ENCODE peak calls at places on chromosomes 3 and 15, in ten cellular contexts. E is fibroblast of lung, F is spleen, W is H1, Y is lower lobe of right lung, D is sigmoid colon, Z is ovary, Q is esophagus muscularis mucosa, L is Panc1, C is hepatocyte. R is an unnamed sample.

GRCh38 chr3:99111235-99111634 is 209.7 kb upstream of the DCBLD2 start:
- DNase-seq in E (peak), F (no peak), W (no peak), Y (no peak), D (no peak), Z (no peak), Q (peak), L (no peak), C (no peak), R (no peak)

GRCh38 chr15:29143293-29143692 is 126.3 kb downstream of the NSMCE3 start:
- DNase-seq in E (no peak), F (no peak), W (no peak), Y (no peak), D (no peak), Z (no peak), Q (no peak), L (no peak), C (no peak), R (no peak)

GRCh38 chr3:46440531-46441294 is 24.0 kb downstream of the LTF start:
- DNase-seq in E (peak), F (no peak), W (no peak), Y (no peak), D (no peak), Z (no peak), Q (no peak), L (no peak), C (no peak), R (peak)

GRCh38 chr15:52563499-52564060 is 5.2 kb downstream of the ARPP19 start:
- DNase-seq in E (no peak), F (no peak), W (no peak), Y (no peak), D (no peak), Z (no peak), Q (no peak), L (no peak), C (no peak), R (no peak)

GRCh38 chr3:120145498-120146285 is 51.4 kb upstream of the GSK3B start:
- DNase-seq in E (peak), F (no peak), W (no peak), Y (no peak), D (no peak), Z (no peak), Q (no peak), L (no peak), C (peak), R (no peak)

GRCh38 chr3:32586361-32586760 is 15.7 kb upstream of the DYNC1LI1 start:
- DNase-seq in E (no peak), F (no peak), W (no peak), Y (no peak), D (no peak), Z (no peak), Q (no peak), L (no peak), C (no peak), R (no peak)

GRCh38 chr3:14925729-14926591 is 21.4 kb upstream of the NR2C2 start:
- DNase-seq in E (peak), F (no peak), W (no peak), Y (no peak), D (no peak), Z (no peak), Q (no peak), L (peak), C (peak), R (peak)

GRCh38 chr3:5464684-5465083 is 277.2 kb downstream of the EDEM1 start:
- DNase-seq in E (no peak), F (no peak), W (no peak), Y (no peak), D (no peak), Z (no peak), Q (no peak), L (no peak), C (no peak), R (no peak)

GRCh38 chr15:37111427-37111717 is 11.0 kb upstream of the MEIS2 start:
- DNase-seq in E (no peak), F (no peak), W (no peak), Y (no peak), D (no peak), Z (no peak), Q (no peak), L (no peak), C (no peak), R (no peak)

GRCh38 chr3:140276698-140277097 is 341.7 kb downstream of the CLSTN2 start:
- DNase-seq in E (peak), F (no peak), W (peak), Y (no peak), D (no peak), Z (no peak), Q (peak), L (peak), C (peak), R (no peak)

GRCh38 chr15:91032919-91033803 is 10.8 kb upstream of the VPS33B start:
- DNase-seq in E (peak), F (peak), W (peak), Y (peak), D (no peak), Z (peak), Q (no peak), L (no peak), C (peak), R (peak)

GRCh38 chr3:194278186-194278845 is 72.8 kb downstream of the CPN2 start:
- DNase-seq in E (no peak), F (no peak), W (no peak), Y (no peak), D (peak), Z (peak), Q (no peak), L (no peak), C (no peak), R (no peak)

DNA sequence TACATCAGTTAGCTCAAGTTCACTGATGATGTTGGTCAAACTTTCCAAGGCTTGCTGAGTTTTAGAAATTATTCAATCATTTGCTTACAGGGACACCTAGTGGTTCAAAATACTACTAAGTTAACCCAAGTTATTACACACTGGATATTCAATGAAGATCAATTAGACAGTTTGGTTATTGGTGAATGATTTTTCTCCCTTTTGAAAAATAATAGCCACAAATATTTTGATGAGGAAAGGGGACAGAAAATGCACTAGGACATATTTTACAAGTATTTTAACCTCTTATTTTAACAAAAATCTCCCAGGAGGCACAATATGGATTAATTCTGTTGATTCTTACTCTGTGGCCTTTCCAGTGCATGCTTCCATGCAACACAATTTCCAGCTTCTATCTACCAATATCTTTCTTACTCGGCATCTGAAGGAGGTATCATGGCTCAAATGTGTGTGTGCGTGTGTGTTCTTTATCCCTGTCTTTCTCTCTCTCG is 20.1 kb upstream of the GOLGA6L2 start:
- DNase-seq in E (peak), F (no peak), W (no peak), Y (no peak), D (no peak), Z (no peak), Q (no peak), L (peak), C (peak), R (no peak)
- TF ChIP-seq CTCF in E (no peak), F (no peak), W (peak), Y (peak), D (peak), Z (no peak), Q (peak), L (peak), C (peak), R (peak)

DNA sequence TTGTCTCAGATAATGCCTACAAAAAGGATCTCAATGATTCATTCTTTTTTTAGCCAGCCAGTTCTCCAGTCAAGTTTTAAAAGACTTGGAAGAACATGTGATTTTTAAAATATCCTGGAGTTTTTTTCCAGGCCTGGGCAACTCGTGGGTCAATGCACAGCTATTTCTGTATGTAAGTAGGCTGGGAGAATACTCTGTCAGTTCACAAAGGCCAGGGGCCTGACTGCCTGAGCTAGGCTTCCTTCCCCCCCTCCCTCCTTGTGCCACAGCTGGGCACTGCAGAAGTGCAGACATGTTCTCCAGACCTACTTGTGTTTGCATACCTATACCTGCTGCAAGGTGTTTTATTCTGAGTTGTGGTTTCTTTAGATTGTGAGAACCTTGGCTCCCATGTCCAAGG is 43.7 kb downstream of the CTDSPL start:
- DNase-seq in E (no peak), F (no peak), W (no peak), Y (no peak), D (no peak), Z (no peak), Q (peak), L (no peak), C (no peak), R (no peak)
- H3K27ac ChIP-seq in E (no peak), F (peak), W (no peak), Y (no peak), D (peak), Z (no peak), Q (peak), L (no peak), C (no peak), R (no peak)

DNA sequence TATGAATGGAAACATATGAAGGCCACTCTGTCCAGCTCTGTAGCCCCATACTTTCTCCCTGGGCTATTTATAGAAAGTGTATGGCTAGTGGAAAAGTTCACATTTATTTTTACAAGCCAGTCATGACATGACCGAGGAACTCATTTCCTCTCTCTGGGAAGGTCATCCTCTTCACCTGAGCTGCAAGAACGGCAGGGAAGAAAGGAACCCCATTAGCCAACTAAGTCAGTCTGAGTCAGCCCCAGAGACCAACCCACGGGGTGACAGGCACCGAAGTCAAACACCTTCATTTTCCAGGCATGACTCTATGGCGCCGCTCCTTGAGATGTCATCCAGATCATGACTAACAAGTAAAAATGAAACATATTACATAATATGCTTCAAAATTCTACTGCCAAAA is 4.8 kb downstream of the PAQR9 start:
- DNase-seq in E (peak), F (no peak), W (no peak), Y (no peak), D (no peak), Z (no peak), Q (peak), L (peak), C (no peak), R (no peak)
- TF ChIP-seq CTCF in E (no peak), F (no peak), W (no peak), Y (no peak), D (no peak), Z (no peak), Q (no peak), L (no peak), C (no peak), R (no peak)

DNA sequence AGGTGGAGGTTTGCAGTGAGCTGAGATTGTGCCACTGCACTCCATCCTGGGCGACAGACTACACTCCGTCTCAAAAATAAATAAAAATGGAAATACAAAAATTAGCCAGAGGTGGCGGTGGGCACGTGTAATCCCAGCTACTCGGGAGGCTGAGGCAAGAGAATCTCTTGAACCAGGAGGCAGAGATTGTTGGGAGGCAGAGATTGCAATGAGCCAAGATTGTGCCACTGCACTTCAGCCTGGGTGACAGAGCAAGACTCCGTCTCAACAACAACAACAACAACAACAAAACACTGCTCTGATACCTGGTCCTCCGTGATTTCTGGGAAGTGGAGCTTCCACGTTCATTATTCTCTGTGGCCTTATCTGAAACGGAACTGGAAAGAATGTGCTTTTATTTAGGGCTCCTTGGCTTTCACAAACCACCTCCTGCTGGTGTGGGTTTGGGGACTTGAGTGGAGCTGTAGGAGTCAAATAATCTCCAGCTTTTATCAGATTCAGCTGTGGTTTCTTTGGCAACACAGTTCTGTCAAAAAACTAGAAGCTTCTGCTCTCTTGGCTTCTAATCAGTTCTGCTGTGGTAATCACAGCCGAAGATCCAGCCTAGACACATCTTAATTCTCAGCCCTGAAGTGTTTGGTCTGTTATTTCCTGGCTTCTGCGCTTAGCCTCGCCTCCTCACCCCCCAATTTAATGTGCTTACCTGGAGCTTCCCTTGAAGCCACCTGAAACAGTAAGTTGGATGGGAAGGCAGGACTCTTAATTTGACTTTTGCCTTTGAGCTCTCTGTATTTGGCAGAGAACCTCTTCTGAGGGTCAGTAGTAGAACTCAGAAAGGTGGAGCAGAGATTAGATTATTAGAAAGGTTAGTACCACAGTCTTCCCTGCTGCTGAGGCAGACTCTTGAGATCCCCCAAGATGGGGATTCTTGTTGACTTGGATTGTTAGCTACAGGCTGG is 21.4 kb downstream of the IRAK2 start:
- DNase-seq in E (peak), F (no peak), W (no peak), Y (no peak), D (no peak), Z (no peak), Q (no peak), L (no peak), C (no peak), R (no peak)
- H3K27ac ChIP-seq in E (no peak), F (peak), W (no peak), Y (peak), D (peak), Z (no peak), Q (peak), L (peak), C (no peak), R (peak)

GRCh38 chr3:25441234-25441856 is 13.3 kb downstream of the RARB start:
- DNase-seq in E (no peak), F (no peak), W (no peak), Y (no peak), D (no peak), Z (no peak), Q (no peak), L (peak), C (no peak), R (no peak)
- TF ChIP-seq CTCF in E (peak), F (peak), W (peak), Y (peak), D (no peak), Z (no peak), Q (no peak), L (peak), C (peak), R (peak)

GRCh38 chr15:64743691-64744090 is 31.7 kb downstream of the RBPMS2 start:
- DNase-seq in E (no peak), F (no peak), W (no peak), Y (no peak), D (no peak), Z (no peak), Q (no peak), L (no peak), C (no peak), R (no peak)
- H3K27ac ChIP-seq in E (no peak), F (no peak), W (no peak), Y (no peak), D (peak), Z (no peak), Q (peak), L (no peak), C (no peak), R (no peak)

DNA sequence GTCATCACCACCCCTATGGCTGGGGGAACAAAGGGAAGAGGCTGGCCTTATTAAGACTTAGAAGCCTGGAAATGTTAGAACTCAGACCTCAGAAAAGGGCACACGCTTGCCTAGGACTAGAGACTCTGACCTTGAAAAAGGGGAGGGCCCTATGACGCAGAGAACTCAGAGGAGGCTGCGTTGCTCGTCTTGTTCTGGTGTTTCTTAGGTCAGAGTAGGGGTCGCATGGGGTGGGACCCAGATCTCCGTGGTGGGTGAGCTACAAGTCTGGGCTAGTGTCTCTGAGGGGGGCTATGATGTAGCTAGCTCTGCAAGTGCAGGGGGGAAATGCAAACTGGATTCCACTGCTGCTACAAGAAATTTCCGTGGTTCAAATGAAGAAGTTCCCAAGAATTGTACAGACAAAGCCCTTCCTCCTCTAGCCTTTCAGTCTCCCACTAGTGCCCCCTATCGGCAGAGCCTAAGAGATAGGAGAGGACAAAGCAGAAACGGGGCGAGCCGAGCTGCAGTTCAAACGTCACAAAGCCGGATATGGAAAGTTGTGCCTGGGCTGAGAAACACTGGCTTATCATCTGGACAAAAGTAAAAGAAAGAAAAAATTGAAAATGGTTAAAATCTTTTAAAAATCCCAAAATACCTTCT is 392.9 kb upstream of the ROBO2 start:
- DNase-seq in E (no peak), F (no peak), W (peak), Y (no peak), D (no peak), Z (no peak), Q (no peak), L (no peak), C (no peak), R (no peak)
- TF ChIP-seq CTCF in E (no peak), F (no peak), W (peak), Y (no peak), D (no peak), Z (no peak), Q (no peak), L (no peak), C (no peak), R (no peak)